ENCODE peak calls at places on chromosomes 6 and 20, in ten cellular contexts. Y is psoas muscle, M is hepatocyte, L is mammary epithelial cell, P is IMR-90, D is cardiac muscle cell, F is left lung, I is thoracic aorta, S is ascending aorta, T is trophoblast cell. B is an unnamed sample.

GRCh38 chr6:136657629-136658028 is 107.4 kb upstream of the MAP7 start:
- DNase-seq in M (peak; percentile 38), I (no peak), Y (no peak), D (no peak), S (no peak), P (peak; percentile 78), L (no peak), F (no peak), T (peak; percentile 72), B (no peak)

GRCh38 chr6:52887912-52888535 is 21.5 kb downstream of the GSTA3 start:
- DNase-seq in L (no peak), D (no peak), I (no peak), Y (no peak), P (peak; percentile 44), M (peak; percentile 19), S (no peak), F (no peak), T (peak; percentile 32), B (no peak)

GRCh38 chr20:53083411-53083810 is 111.3 kb downstream of the TSHZ2 start:
- DNase-seq in S (no peak), M (no peak), L (no peak), Y (no peak), P (no peak), T (no peak), D (no peak), F (no peak), I (no peak), B (no peak)

GRCh38 chr6:50840814-50841192 is 22.1 kb downstream of the TFAP2B start:
- DNase-seq in L (no peak), S (no peak), P (no peak), Y (no peak), I (no peak), D (no peak), M (no peak), T (peak; percentile 51), F (no peak), B (no peak)

GRCh38 chr6:139250296-139251274 is 41.2 kb downstream of the TXLNB start:
- DNase-seq in D (peak; percentile 73), L (peak; percentile 37), M (peak; percentile 72), I (no peak), Y (peak; percentile 57), S (no peak), F (peak; percentile 61), P (peak; percentile 59), T (peak; percentile 73), B (peak; percentile 91)

GRCh38 chr20:44635877-44636276 is 15.6 kb downstream of the ADA start:
- DNase-seq in D (no peak), S (no peak), L (no peak), I (no peak), F (no peak), Y (no peak), P (no peak), M (no peak), T (no peak), B (no peak)

GRCh38 chr6:18269253-18269652 is 4.9 kb upstream of the DEK start:
- DNase-seq in Y (no peak), T (peak; percentile 82), F (no peak), D (no peak), L (peak; percentile 53), P (peak; percentile 32), S (no peak), I (no peak), M (no peak), B (no peak)

GRCh38 chr6:35474978-35475570 is 6.9 kb downstream of the RPL10A start:
- DNase-seq in T (no peak), M (no peak), F (no peak), I (no peak), D (no peak), S (no peak), P (no peak), L (no peak), Y (no peak), B (peak; percentile 66)

GRCh38 chr20:41352106-41352505 is 11.5 kb downstream of the LPIN3 start:
- DNase-seq in F (no peak), T (no peak), M (no peak), L (no peak), Y (no peak), D (no peak), S (no peak), I (no peak), P (no peak), B (peak; percentile 72)

GRCh38 chr6:35729722-35730121 is 7.1 kb upstream of the ARMC12 start:
- DNase-seq in F (no peak), Y (no peak), T (no peak), S (no peak), I (no peak), P (no peak), L (no peak), M (no peak), D (no peak), B (no peak)

GRCh38 chr6:7157752-7158616 is 50.2 kb downstream of the RREB1 start:
- DNase-seq in P (peak; percentile 72), I (no peak), S (no peak), M (no peak), D (no peak), T (peak; percentile 83), Y (no peak), L (no peak), F (no peak), B (peak; percentile 70)

GRCh38 chr6:118660218-118660569 is 8.8 kb upstream of the CEP85L start:
- DNase-seq in M (peak; percentile 50), T (no peak), P (no peak), D (peak; percentile 83), F (no peak), Y (no peak), S (no peak), L (no peak), I (no peak), B (no peak)

GRCh38 chr6:25354078-25354940 is 75.1 kb downstream of the CARMIL1 start:
- DNase-seq in D (no peak), L (no peak), T (no peak), M (no peak), Y (no peak), F (no peak), P (peak; percentile 39), I (no peak), S (no peak), B (no peak)

GRCh38 chr6:167134448-167135328 is 11.8 kb downstream of the CCR6 start:
- DNase-seq in P (no peak), I (no peak), S (no peak), Y (no peak), M (peak; percentile 66), L (no peak), F (no peak), T (peak; percentile 61), D (no peak), B (peak; percentile 65)

GRCh38 chr20:63678071-63678470 is 18.4 kb upstream of the TNFRSF6B start:
- DNase-seq in D (no peak), T (no peak), S (no peak), M (no peak), I (no peak), Y (no peak), P (no peak), L (no peak), F (no peak), B (no peak)
- H3K36me3 ChIP-seq in D (no peaks in the 10 kb centered on the region), T (peaks cover 48% of the 10 kb centered on the region), S (peaks cover 55% of the 10 kb centered on the region), M (no peaks in the 10 kb centered on the region), I (peaks cover 12% of the 10 kb centered on the region), Y (peaks cover 68% of the 10 kb centered on the region), P (peaks cover 45% of the 10 kb centered on the region), L (peaks cover 10% of the 10 kb centered on the region), F (no peaks in the 10 kb centered on the region), B (peaks cover 5% of the 10 kb centered on the region)

GRCh38 chr6:137734005-137734874 is 132.8 kb upstream of the TNFAIP3 start:
- DNase-seq in L (no peak), D (no peak), P (no peak), Y (no peak), S (no peak), I (no peak), M (no peak), T (no peak), F (no peak), B (no peak)
- H3K27ac ChIP-seq in L (no peak overlapping the region), D (no peak overlapping the region), P (no peak overlapping the region), Y (no peak overlapping the region), S (no peak overlapping the region), I (no peak overlapping the region), M (no peak overlapping the region), T (no peak overlapping the region), F (peak overlapping the region; percentile 80), B (no peak overlapping the region)

GRCh38 chr6:30625511-30625910 is 1.2 kb upstream of the ATAT1 start:
- DNase-seq in F (no peak), T (no peak), S (no peak), I (no peak), D (no peak), P (no peak), Y (no peak), M (no peak), L (no peak), B (no peak)

DNA sequence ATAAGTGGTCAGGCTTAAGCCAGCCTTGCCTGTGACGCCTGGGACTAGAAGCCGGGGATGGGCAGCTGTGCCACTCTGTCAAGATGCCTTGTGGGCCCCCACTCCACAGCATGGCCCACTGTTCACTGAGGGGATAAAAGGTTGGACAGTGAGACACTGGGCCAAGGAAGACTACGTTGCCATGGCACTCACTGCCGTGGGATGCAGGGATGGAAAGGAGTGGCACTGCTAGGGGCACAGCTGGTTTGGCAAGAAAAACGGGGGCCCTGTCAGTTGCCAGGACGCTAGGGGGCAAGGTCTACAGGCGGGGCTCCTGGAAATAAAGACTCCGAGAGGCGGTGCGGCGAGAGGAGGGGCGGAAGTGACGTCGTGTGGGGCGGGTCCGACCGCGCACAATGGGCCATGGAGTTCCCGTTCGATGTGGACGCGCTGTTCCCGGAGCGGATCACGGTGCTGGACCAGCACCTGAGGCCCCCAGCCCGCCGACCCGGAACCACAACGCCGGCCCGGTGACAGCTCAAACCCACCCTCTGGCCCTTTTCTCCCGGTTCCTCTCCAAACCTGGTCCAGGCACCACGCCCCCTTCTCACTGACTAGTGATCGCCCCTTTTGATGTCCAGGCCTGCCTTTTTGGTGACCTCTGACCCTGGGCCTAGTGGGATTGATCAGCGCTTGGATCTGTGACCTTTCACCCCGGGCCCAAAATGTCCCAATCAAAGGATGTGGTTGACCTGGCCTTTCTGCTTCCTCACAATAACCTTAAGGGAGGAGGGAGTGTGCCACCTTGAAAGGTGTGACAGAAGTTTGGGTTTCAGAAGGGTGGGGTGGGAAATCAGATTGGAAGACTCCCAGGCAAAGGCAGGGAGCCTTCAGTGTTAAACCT is at the start of gene ATAT1:
- DNase-seq in L (peak; percentile 68), D (peak; percentile 85), M (peak; percentile 93), T (peak; percentile 86), P (peak; percentile 68), Y (peak; percentile 89), I (peak; percentile 65), F (peak; percentile 88), S (peak; percentile 55), B (peak; percentile 95)
- H3K36me3 ChIP-seq in L (peaks cover 15% of the 10 kb centered on the region), D (peaks cover 34% of the 10 kb centered on the region), M (no peaks in the 10 kb centered on the region), T (peaks cover 48% of the 10 kb centered on the region), P (peaks cover 53% of the 10 kb centered on the region), Y (peaks cover 84% of the 10 kb centered on the region), I (peaks cover 19% of the 10 kb centered on the region), F (no peaks in the 10 kb centered on the region), S (peaks cover 64% of the 10 kb centered on the region), B (peaks cover 80% of the 10 kb centered on the region)

GRCh38 chr6:72350256-72350875 is 271.5 kb upstream of the KCNQ5 start:
- DNase-seq in P (no peak), D (no peak), L (no peak), T (no peak), F (no peak), M (no peak), S (no peak), I (no peak), Y (no peak), B (no peak)

DNA sequence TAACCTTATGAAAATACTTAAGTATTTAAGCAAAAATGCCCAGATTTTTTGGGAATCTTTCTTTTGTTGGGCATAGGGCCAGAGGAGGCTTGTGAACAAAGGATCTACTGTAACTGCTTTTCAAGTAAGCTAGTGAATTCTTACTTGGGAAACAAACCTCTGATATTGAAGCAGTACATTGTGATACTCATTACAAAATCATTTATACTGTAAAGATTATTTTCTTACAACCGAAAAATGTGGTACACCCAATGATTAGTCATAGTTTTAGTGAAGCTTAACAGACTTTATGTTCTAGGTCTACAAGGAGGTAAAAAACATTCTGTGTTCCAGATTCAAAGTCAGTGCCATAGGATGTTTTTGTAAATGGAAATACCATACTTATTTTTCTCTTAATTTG is 272.9 kb upstream of the KCNQ5 start:
- DNase-seq in I (no peak), F (no peak), T (no peak), Y (no peak), L (peak; percentile 86), D (no peak), M (no peak), P (peak; percentile 86), S (no peak), B (no peak)
- H3K27ac ChIP-seq in I (no peak overlapping the region), F (no peak overlapping the region), T (no peak overlapping the region), Y (no peak overlapping the region), L (peak overlapping the region; percentile 40), D (no peak overlapping the region), M (no peak overlapping the region), P (no peak overlapping the region), S (no peak overlapping the region), B (no peak overlapping the region)

B was measured in endodermal cell.